ENCODE peak calls at places on chromosomes 12 and 14, in four cellular contexts. S, T, K and Q are unnamed samples.

GRCh38 chr14:55731881-55732498 is 152.0 kb downstream of the KTN1 start:
- DNase-seq in S (peak), T (peak), K (no peak), Q (no peak)

GRCh38 chr14:77143071-77143470 is 1.5 kb upstream of the ZDHHC22 start:
- DNase-seq in S (no peak), T (no peak), K (no peak), Q (no peak)

GRCh38 chr12:51326762-51327439 is 2.9 kb upstream of the BIN2 start:
- DNase-seq in S (peak), T (no peak), K (peak), Q (no peak)

GRCh38 chr12:97276198-97276580 is 186.4 kb upstream of the RMST start:
- DNase-seq in S (no peak), T (no peak), K (no peak), Q (no peak)

GRCh38 chr14:50906326-50906725 is 34.5 kb downstream of the ABHD12B start:
- DNase-seq in S (no peak), T (no peak), K (no peak), Q (no peak)

GRCh38 chr14:61545716-61546455 is 149.4 kb upstream of the HIF1A start:
- DNase-seq in S (no peak), T (no peak), K (no peak), Q (no peak)

GRCh38 chr12:110689601-110690430 is 901 bp upstream of the HVCN1 start:
- DNase-seq in S (peak), T (peak), K (no peak), Q (no peak)

GRCh38 chr12:110421701-110422100 is 18.2 kb upstream of the ANAPC7 start:
- DNase-seq in S (no peak), T (no peak), K (no peak), Q (no peak)

GRCh38 chr14:73722581-73722980 is 8.4 kb upstream of the PNMA1 start:
- DNase-seq in S (no peak), T (no peak), K (no peak), Q (no peak)

GRCh38 chr12:24561882-24562760 is 386.8 kb downstream of the BCAT1 start:
- DNase-seq in S (peak), T (peak), K (no peak), Q (no peak)

GRCh38 chr12:76236640-76237039 is 111.6 kb downstream of the BBS10 start:
- DNase-seq in S (peak), T (no peak), K (peak), Q (peak)

GRCh38 chr12:132413931-132414588 is 75.9 kb upstream of the FBRSL1 start:
- DNase-seq in S (no peak), T (no peak), K (no peak), Q (no peak)

GRCh38 chr12:55930771-55931316 is at the start of gene DGKA:
- DNase-seq in S (peak), T (peak), K (peak), Q (peak)